ENCODE peak calls at places on chromosomes 5 and 9, in nine cellular contexts. I is choroid plexus epithelial cell, N is posterior vena cava, G is AG04449, M is foreskin melanocyte, W is ELR, E is retinal pigment epithelial cell, A is A673, H is skeletal muscle cell. Z is an unnamed sample.

GRCh38 chr5:31047621-31048020 is 145.9 kb upstream of the CDH6 start:
- DNase-seq in I (peak; percentile 29), N (no peak), G (no peak), M (peak; percentile 11), W (no peak), E (no peak), A (peak; percentile 50), H (no peak), Z (no peak)

GRCh38 chr5:162214551-162214950 is 147.0 kb downstream of the GABRG2 start:
- DNase-seq in I (no peak), N (no peak), G (no peak), M (no peak), W (no peak), E (no peak), A (no peak), H (no peak), Z (no peak)

GRCh38 chr5:108415726-108416125 is 33.8 kb upstream of the FBXL17 start:
- DNase-seq in I (no peak), N (no peak), G (no peak), M (no peak), W (peak; percentile 59), E (no peak), A (no peak), H (no peak), Z (no peak)

GRCh38 chr5:37738057-37738691 is 101.7 kb downstream of the GDNF start:
- DNase-seq in I (peak; percentile 98), N (no peak), G (peak; percentile 85), M (peak; percentile 97), W (peak; percentile 100), E (peak; percentile 91), A (peak; percentile 86), H (peak; percentile 69), Z (peak; percentile 76)

GRCh38 chr5:90983148-90983547 is 400.0 kb downstream of the ARRDC3 start:
- DNase-seq in I (peak; percentile 98), N (no peak), G (no peak), M (no peak), W (peak; percentile 42), E (peak; percentile 51), A (no peak), H (peak; percentile 92), Z (peak; percentile 64)

GRCh38 chr9:70318002-70318401 is 59.2 kb downstream of the SMC5 start:
- DNase-seq in I (no peak), N (no peak), G (no peak), M (no peak), W (peak; percentile 18), E (no peak), A (peak; percentile 8), H (no peak), Z (no peak)

GRCh38 chr5:55540024-55540423 is 5.3 kb upstream of the PLPP1 start:
- DNase-seq in I (peak; percentile 37), N (no peak), G (no peak), M (peak; percentile 1), W (peak; percentile 76), E (no peak), A (no peak), H (no peak), Z (no peak)

GRCh38 chr5:33444542-33444941 is 3.8 kb downstream of the TARS1 start:
- DNase-seq in I (no peak), N (no peak), G (no peak), M (no peak), W (no peak), E (no peak), A (no peak), H (no peak), Z (no peak)

GRCh38 chr9:65444943-65445342 is 159.9 kb upstream of the FOXD4L5 start:
- DNase-seq in I (no peak), N (peak; percentile 67), G (no peak), M (no peak), W (no peak), E (no peak), A (no peak), H (no peak), Z (no peak)

GRCh38 chr9:81052846-81053245 is 636.5 kb downstream of the TLE1 start:
- DNase-seq in I (peak; percentile 81), N (no peak), G (peak; percentile 29), M (no peak), W (peak; percentile 39), E (no peak), A (no peak), H (peak; percentile 58), Z (no peak)

GRCh38 chr5:134406390-134406789 is 5.3 kb downstream of the CDKN2AIPNL start:
- DNase-seq in I (no peak), N (no peak), G (no peak), M (no peak), W (peak; percentile 46), E (no peak), A (no peak), H (no peak), Z (no peak)

GRCh38 chr5:130964238-130965192 is 200.5 kb downstream of the HINT1 start:
- DNase-seq in I (no peak), N (no peak), G (peak; percentile 9), M (no peak), W (no peak), E (no peak), A (no peak), H (no peak), Z (no peak)

GRCh38 chr5:66960373-66961137 is 236.0 kb downstream of the CD180 start:
- DNase-seq in I (peak; percentile 57), N (no peak), G (no peak), M (no peak), W (peak; percentile 21), E (no peak), A (no peak), H (no peak), Z (no peak)

GRCh38 chr5:132457371-132458225 is 33.0 kb downstream of the IRF1 start:
- DNase-seq in I (peak; percentile 90), N (no peak), G (no peak), M (no peak), W (peak; percentile 84), E (no peak), A (no peak), H (peak; percentile 84), Z (peak; percentile 83)

GRCh38 chr9:136379003-136379287 is 5.5 kb upstream of the CARD9 start:
- DNase-seq in I (no peak), N (no peak), G (no peak), M (no peak), W (no peak), E (no peak), A (no peak), H (no peak), Z (no peak)

GRCh38 chr5:88536146-88536545 is 267.5 kb upstream of the TMEM161B start:
- DNase-seq in I (no peak), N (no peak), G (no peak), M (no peak), W (peak; percentile 11), E (no peak), A (no peak), H (no peak), Z (no peak)

GRCh38 chr9:16361118-16361517 is 509.4 kb downstream of the BNC2 start:
- DNase-seq in I (no peak), N (no peak), G (no peak), M (no peak), W (peak; percentile 20), E (no peak), A (no peak), H (no peak), Z (no peak)

GRCh38 chr9:1869843-1870242 is 145.3 kb upstream of the SMARCA2 start:
- DNase-seq in I (peak; percentile 13), N (no peak), G (no peak), M (peak; percentile 2), W (peak; percentile 27), E (no peak), A (peak; percentile 67), H (no peak), Z (no peak)

GRCh38 chr5:126536874-126537273 is 58.1 kb downstream of the ALDH7A1 start:
- DNase-seq in I (peak; percentile 50), N (no peak), G (no peak), M (no peak), W (peak; percentile 13), E (no peak), A (no peak), H (no peak), Z (no peak)

GRCh38 chr5:148343049-148343413 is 7.7 kb downstream of the SPINK9 start:
- DNase-seq in I (no peak), N (no peak), G (no peak), M (no peak), W (peak; percentile 4), E (no peak), A (no peak), H (no peak), Z (no peak)

GRCh38 chr9:116964258-116964657 is 277.2 kb downstream of the TRIM32 start:
- DNase-seq in I (no peak), N (no peak), G (no peak), M (no peak), W (no peak), E (no peak), A (no peak), H (no peak), Z (no peak)

GRCh38 chr5:141680751-141681201 is 1.3 kb downstream of the ARAP3 start:
- DNase-seq in I (peak; percentile 33), N (no peak), G (no peak), M (no peak), W (peak; percentile 75), E (no peak), A (peak; percentile 66), H (no peak), Z (no peak)

GRCh38 chr5:90233496-90233895 is 176.1 kb downstream of the CETN3 start:
- DNase-seq in I (peak; percentile 19), N (no peak), G (no peak), M (peak; percentile 6), W (no peak), E (peak; percentile 16), A (no peak), H (no peak), Z (no peak)

GRCh38 chr9:127131871-127132270 is 9.4 kb upstream of the ANGPTL2 start:
- DNase-seq in I (peak; percentile 87), N (no peak), G (no peak), M (no peak), W (peak; percentile 88), E (no peak), A (no peak), H (no peak), Z (peak; percentile 44)

GRCh38 chr5:135887881-135888614 is 7.6 kb downstream of the IL9 start:
- DNase-seq in I (peak; percentile 83), N (no peak), G (no peak), M (no peak), W (peak; percentile 38), E (no peak), A (peak; percentile 53), H (peak; percentile 38), Z (no peak)

GRCh38 chr9:34991833-34992375 is 2.4 kb downstream of the DNAJB5 start:
- DNase-seq in I (peak; percentile 45), N (no peak), G (no peak), M (no peak), W (peak; percentile 56), E (no peak), A (no peak), H (no peak), Z (no peak)

GRCh38 chr9:33225319-33226152 is 14.4 kb upstream of the SPINK4 start:
- DNase-seq in I (peak; percentile 84), N (no peak), G (peak; percentile 46), M (peak; percentile 75), W (peak; percentile 86), E (no peak), A (peak; percentile 82), H (peak; percentile 37), Z (peak; percentile 55)

GRCh38 chr5:83026930-83027687 is 50.1 kb downstream of the TMEM167A start:
- DNase-seq in I (peak; percentile 23), N (no peak), G (no peak), M (no peak), W (no peak), E (no peak), A (no peak), H (no peak), Z (no peak)

GRCh38 chr5:115530426-115530825 is 14.1 kb downstream of the FEM1C start:
- DNase-seq in I (no peak), N (no peak), G (no peak), M (no peak), W (no peak), E (no peak), A (no peak), H (no peak), Z (no peak)

GRCh38 chr9:101275671-101276250 is 109.0 kb downstream of the BAAT start:
- DNase-seq in I (no peak), N (no peak), G (no peak), M (no peak), W (no peak), E (no peak), A (peak; percentile 43), H (no peak), Z (no peak)

GRCh38 chr5:57412010-57412409 is 70.6 kb downstream of the ACTBL2 start:
- DNase-seq in I (peak; percentile 80), N (no peak), G (no peak), M (no peak), W (peak; percentile 27), E (no peak), A (no peak), H (peak; percentile 37), Z (peak; percentile 57)

Z was measured in AG09309.